ENCODE peak calls at places on chromosomes 2 and 18, in seven cellular contexts. N is GM12878, Q is sigmoid colon, M is endothelial cell of umbilical vein, J is spleen, G is upper lobe of left lung, V is stomach. U is an unnamed sample.

GRCh38 chr2:100875516-100876230 is 55.7 kb downstream of the NPAS2 start:
- DNase-seq in M (peak; percentile 97), V (peak; percentile 63), N (no peak), Q (no peak), G (peak; percentile 56), J (no peak), U (no peak)

GRCh38 chr18:57974585-57974984 is 69.4 kb upstream of the NEDD4L start:
- DNase-seq in N (no peak), M (no peak), Q (no peak), J (no peak), V (no peak), G (no peak), U (no peak)

GRCh38 chr18:23929362-23929940 is 85.1 kb upstream of the TTC39C start:
- DNase-seq in J (no peak), V (no peak), Q (no peak), N (no peak), G (no peak), M (no peak), U (no peak)

GRCh38 chr18:9095297-9096012 is 7.0 kb upstream of the NDUFV2 start:
- DNase-seq in G (peak; percentile 57), J (no peak), Q (peak; percentile 72), M (no peak), N (peak; percentile 63), V (no peak), U (no peak)

GRCh38 chr2:109555346-109555900 is 58.3 kb downstream of the SEPTIN10 start:
- DNase-seq in Q (no peak), G (no peak), V (no peak), N (no peak), M (no peak), J (no peak), U (no peak)

GRCh38 chr2:97355887-97356286 is 233.8 kb downstream of the ANKRD36B start:
- DNase-seq in G (no peak), N (no peak), M (no peak), V (no peak), Q (no peak), J (no peak), U (no peak)

GRCh38 chr2:218889937-218890336 is 9.3 kb downstream of the WNT10A start:
- DNase-seq in N (no peak), V (no peak), G (no peak), J (peak; percentile 70), Q (no peak), M (no peak), U (no peak)

GRCh38 chr2:36562973-36563532 is 34.9 kb downstream of the FEZ2 start:
- DNase-seq in N (no peak), M (peak; percentile 61), Q (no peak), J (no peak), V (no peak), G (no peak), U (no peak)

GRCh38 chr2:168640039-168640438 is 162.4 kb upstream of the NOSTRIN start:
- DNase-seq in V (no peak), J (no peak), N (no peak), M (no peak), G (no peak), Q (no peak), U (no peak)

GRCh38 chr2:29841386-29842004 is 79.9 kb downstream of the ALK start:
- DNase-seq in N (peak; percentile 7), Q (no peak), G (no peak), M (peak; percentile 18), J (no peak), V (no peak), U (no peak)

GRCh38 chr18:29849145-29849544 is 1193.4 kb downstream of the DSC3 start:
- DNase-seq in V (no peak), J (no peak), G (no peak), N (no peak), Q (no peak), M (no peak), U (no peak)

GRCh38 chr2:181374741-181375675 is 82.2 kb upstream of the ITGA4 start:
- DNase-seq in J (no peak), N (peak; percentile 42), M (no peak), V (no peak), Q (no peak), G (no peak), U (no peak)

GRCh38 chr2:8574196-8575010 is 107.5 kb upstream of the ID2 start:
- DNase-seq in V (peak; percentile 25), N (no peak), Q (peak; percentile 57), J (peak; percentile 80), M (no peak), G (no peak), U (peak; percentile 84)

GRCh38 chr18:76252880-76253279 is 242.2 kb downstream of the ZNF516 start:
- DNase-seq in N (no peak), V (no peak), G (no peak), J (no peak), Q (no peak), M (no peak), U (no peak)

GRCh38 chr18:48157956-48158355 is 227.5 kb upstream of the SMAD2 start:
- DNase-seq in J (no peak), N (no peak), G (no peak), M (no peak), V (peak; percentile 67), Q (no peak), U (no peak)

GRCh38 chr2:168009900-168010299 is 237.5 kb downstream of the STK39 start:
- DNase-seq in J (no peak), G (no peak), N (no peak), M (no peak), V (no peak), Q (no peak), U (no peak)

GRCh38 chr2:173451137-173451536 is 96.5 kb downstream of the CDCA7 start:
- DNase-seq in N (no peak), M (no peak), J (no peak), G (no peak), V (no peak), Q (no peak), U (no peak)

GRCh38 chr2:30803281-30803680 is 4.0 kb downstream of the CAPN13 start:
- DNase-seq in N (no peak), Q (no peak), M (no peak), J (no peak), G (no peak), V (no peak), U (peak; percentile 77)

GRCh38 chr2:105382177-105382576 is 16.7 kb downstream of the FHL2 start:
- DNase-seq in J (no peak), V (no peak), N (no peak), M (no peak), G (no peak), Q (no peak), U (no peak)

GRCh38 chr2:105381119-105381668 is 17.7 kb downstream of the FHL2 start:
- DNase-seq in N (no peak), M (no peak), J (no peak), Q (no peak), V (no peak), G (no peak), U (no peak)

GRCh38 chr2:105378921-105379383 is 19.9 kb downstream of the FHL2 start:
- DNase-seq in G (no peak), J (no peak), Q (no peak), V (no peak), N (no peak), M (no peak), U (no peak)

GRCh38 chr2:105379741-105380186 is 19.1 kb downstream of the FHL2 start:
- DNase-seq in J (no peak), N (no peak), M (peak; percentile 72), V (peak; percentile 59), Q (no peak), G (no peak), U (no peak)

DNA sequence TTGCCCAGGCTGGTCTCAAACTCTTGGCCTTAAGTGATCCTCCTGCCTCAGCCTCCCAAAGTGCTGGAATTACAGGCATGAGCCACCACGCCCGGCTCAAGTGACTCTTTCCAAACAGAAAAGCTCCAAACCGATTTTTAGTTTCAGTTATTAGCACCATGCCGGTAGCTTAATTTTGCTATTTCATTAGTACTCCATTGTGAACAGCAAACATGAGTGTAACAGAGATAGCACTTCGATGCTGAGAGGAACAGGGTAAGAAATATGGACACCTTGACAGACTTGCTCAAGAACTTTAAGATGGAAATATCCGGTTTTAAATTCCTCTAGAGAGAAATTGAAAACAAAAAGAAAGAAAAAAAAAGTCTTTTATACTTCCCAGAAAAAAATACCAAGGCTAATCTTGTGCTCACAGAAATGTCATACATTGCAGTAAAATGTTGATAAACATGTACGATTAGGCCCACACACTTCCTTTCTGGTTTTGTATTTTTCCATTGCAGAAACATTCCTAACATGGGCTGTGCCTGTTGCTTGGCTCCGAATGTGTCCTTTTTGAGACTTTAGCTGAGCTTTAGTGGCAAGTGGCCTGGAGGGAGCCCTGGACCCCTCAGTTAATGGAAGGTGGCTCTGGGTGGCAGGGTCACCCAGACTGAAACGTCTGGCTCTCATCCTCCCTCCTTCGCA is 18.3 kb downstream of the FHL2 start:
- DNase-seq in J (no peak), V (no peak), M (peak; percentile 90), Q (no peak), N (no peak), G (no peak), U (no peak)
- H3K27ac ChIP-seq in J (peak overlapping the region; percentile 58), V (peak overlapping the region; percentile 85), M (peak overlapping the region; percentile 84), Q (no peak overlapping the region), N (no peak overlapping the region), G (peak overlapping the region; percentile 34), U (peak overlapping the region; percentile 68)

DNA sequence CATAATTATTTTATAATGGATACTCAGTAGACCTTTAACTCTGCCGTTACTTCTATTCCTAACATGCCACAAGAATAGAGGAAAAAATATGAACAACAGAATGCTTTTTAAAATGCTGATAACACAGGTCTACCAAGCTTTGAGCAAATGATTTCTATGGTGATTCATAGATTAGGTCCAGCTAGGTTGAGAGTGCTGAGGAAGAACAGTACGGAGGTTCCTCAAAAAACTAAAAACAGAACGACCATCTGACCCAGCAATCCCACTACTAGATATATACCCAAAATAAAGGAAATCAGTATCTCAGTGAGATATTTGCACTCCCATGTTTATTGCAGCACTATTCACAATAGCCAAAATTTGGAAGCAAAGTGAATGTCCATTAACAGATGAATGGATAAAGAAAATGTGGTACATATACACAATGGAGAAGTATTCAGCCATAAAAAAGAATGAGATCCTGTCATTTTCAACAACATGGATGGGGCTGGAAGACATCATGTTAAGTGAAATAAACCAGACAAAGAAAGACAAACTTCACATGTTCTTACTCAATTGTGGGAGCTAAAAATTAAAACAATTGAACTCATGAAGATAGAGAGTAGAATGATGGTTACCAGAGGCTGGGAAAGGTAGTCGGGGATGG is 111.6 kb upstream of the SERTAD2 start:
- DNase-seq in V (no peak), J (no peak), M (no peak), Q (no peak), G (no peak), N (no peak), U (no peak)
- TF ChIP-seq POLR2AphosphoS5 in V (no peak), J (no peak), M (no peak), Q (no peak), G (no peak), N (no peak), U (no peak)

DNA sequence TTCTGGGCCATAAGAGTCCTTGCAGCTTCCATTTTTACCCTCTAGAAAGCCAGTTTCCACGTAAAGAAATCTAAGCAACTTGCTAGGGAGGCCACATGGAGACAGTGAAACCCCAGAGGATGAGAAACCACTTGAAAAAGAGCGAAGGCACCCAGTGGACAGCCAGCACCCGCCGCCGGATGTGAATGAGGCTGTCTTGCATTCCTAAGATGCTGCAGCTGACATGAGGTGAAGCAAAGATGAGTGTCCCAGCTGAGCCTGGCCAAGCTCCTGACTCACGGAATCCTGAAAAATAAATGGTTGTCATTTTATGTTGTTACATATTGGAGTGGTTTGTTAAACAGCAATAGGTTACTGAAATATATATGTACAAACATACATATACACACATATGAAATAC is 65.9 kb upstream of the STPG4 start:
- DNase-seq in J (no peak), M (no peak), V (no peak), G (no peak), N (no peak), Q (no peak), U (no peak)
- H3K27ac ChIP-seq in J (no peak overlapping the region), M (no peak overlapping the region), V (no peak overlapping the region), G (no peak overlapping the region), N (no peak overlapping the region), Q (no peak overlapping the region), U (no peak overlapping the region)

GRCh38 chr2:86297382-86298147 is 39.9 kb downstream of the REEP1 start:
- DNase-seq in M (no peak), N (no peak), G (no peak), J (no peak), Q (peak; percentile 77), V (no peak), U (peak; percentile 44)
- TF ChIP-seq POLR2AphosphoS5 in M (no peak), N (no peak), G (no peak), J (no peak), Q (peak; percentile 62), V (peak; percentile 48), U (no peak)